ENCODE peak calls at places on chromosomes 6 and 20, in five cellular contexts. B is pons; J is A549; L is astrocyte of the spinal cord; R is effector memory CD4-positive, alpha-beta T cell. O is an unnamed sample.

GRCh38 chr6:40743226-40743625 is 156.1 kb upstream of the LRFN2 start:
- DNase-seq in B (no peak), J (no peak), L (no peak), R (no peak), O (no peak)

GRCh38 chr20:59258103-59258705 is 42.2 kb upstream of the EDN3 start:
- DNase-seq in B (no peak), J (no peak), L (no peak), R (no peak), O (no peak)

GRCh38 chr6:112081569-112081968 is 5.7 kb downstream of the TUBE1 start:
- DNase-seq in B (no peak), J (no peak), L (no peak), R (no peak), O (no peak)

GRCh38 chr6:145729887-145730286 is 5.4 kb downstream of the EPM2A start:
- DNase-seq in B (no peak), J (no peak), L (no peak), R (no peak), O (no peak)

GRCh38 chr20:15699431-15700146 is 873.7 kb downstream of the KIF16B start:
- DNase-seq in B (no peak), J (no peak), L (no peak), R (no peak), O (no peak)

GRCh38 chr6:11423072-11423471 is 114.5 kb upstream of the TMEM170B start:
- DNase-seq in B (no peak), J (no peak), L (no peak), R (no peak), O (no peak)

GRCh38 chr6:149961728-149962425 is 1.9 kb upstream of the ULBP1 start:
- DNase-seq in B (no peak), J (peak), L (no peak), R (no peak), O (no peak)

GRCh38 chr6:74050921-74051320 is 354.9 kb downstream of the CD109 start:
- DNase-seq in B (no peak), J (no peak), L (no peak), R (no peak), O (no peak)

GRCh38 chr6:135567375-135568083 is 70.0 kb upstream of the AHI1 start:
- DNase-seq in B (no peak), J (no peak), L (no peak), R (no peak), O (no peak)

GRCh38 chr20:46831633-46832011 is 63.0 kb upstream of the EYA2 start:
- DNase-seq in B (no peak), J (no peak), L (no peak), R (no peak), O (no peak)

GRCh38 chr6:41723178-41723935 is 12.1 kb downstream of the TFEB start:
- DNase-seq in B (peak), J (peak), L (peak), R (no peak), O (no peak)

GRCh38 chr6:166751051-166751595 is 124.1 kb upstream of the RPS6KA2 start:
- DNase-seq in B (no peak), J (no peak), L (peak), R (no peak), O (no peak)

GRCh38 chr20:50728981-50729874 is 2.2 kb upstream of the PARD6B start:
- DNase-seq in B (no peak), J (no peak), L (no peak), R (no peak), O (no peak)

GRCh38 chr6:116278853-116279231 is 888 bp downstream of the TSPYL1 start:
- DNase-seq in B (no peak), J (no peak), L (no peak), R (no peak), O (peak)

GRCh38 chr20:59598625-59599310 is 5.6 kb upstream of the PHACTR3 start:
- DNase-seq in B (peak), J (peak), L (no peak), R (no peak), O (no peak)

GRCh38 chr6:47321582-47321981 is 11.9 kb upstream of the TNFRSF21 start:
- DNase-seq in B (no peak), J (no peak), L (no peak), R (no peak), O (no peak)

GRCh38 chr20:58700823-58701222 is 8.2 kb downstream of the NPEPL1 start:
- DNase-seq in B (no peak), J (no peak), L (no peak), R (no peak), O (no peak)

O was measured in astrocyte of the cerebellum.